ENCODE peak calls at places on chromosomes 4 and X, in five cellular contexts. Y is tibial nerve, N is endothelial cell, W is B cell, S is AG09319. A is an unnamed sample.
A peak's percentile ranks its signal among the peaks of the same experiment; 100 is the strongest.

GRCh38 chr4:42643685-42644084 is 13.2 kb downstream of the ATP8A1 start:
- DNase-seq in Y (no peak), N (no peak), W (peak; percentile 44), S (no peak), A (peak; percentile 40)

GRCh38 chr4:154836513-154836912 is 55.4 kb downstream of the RBM46 start:
- DNase-seq in Y (no peak), N (no peak), W (no peak), S (no peak), A (no peak)

GRCh38 chrX:41781500-41781899 is 57.5 kb downstream of the GPR82 start:
- DNase-seq in Y (no peak), N (peak; percentile 4), W (peak; percentile 37), S (peak; percentile 14), A (peak; percentile 50)

GRCh38 chr4:145093638-145094037 is 4.4 kb downstream of the ANAPC10 start:
- DNase-seq in Y (no peak), N (no peak), W (no peak), S (no peak), A (no peak)

GRCh38 chrX:84188320-84188834 is 378 bp upstream of the RPS6KA6 start:
- DNase-seq in Y (peak; percentile 4), N (peak; percentile 53), W (peak; percentile 53), S (peak; percentile 25), A (peak; percentile 74)

GRCh38 chr4:123342498-123342897 is 54.1 kb upstream of the SPRY1 start:
- DNase-seq in Y (no peak), N (no peak), W (no peak), S (no peak), A (no peak)

GRCh38 chrX:49960061-49960460 is 37.7 kb downstream of the CLCN5 start:
- DNase-seq in Y (no peak), N (no peak), W (no peak), S (no peak), A (no peak)

GRCh38 chr4:5753766-5754528 is 42.9 kb downstream of the EVC start:
- DNase-seq in Y (no peak), N (no peak), W (no peak), S (peak; percentile 57), A (no peak)

GRCh38 chrX:111262086-111262485 is 8.2 kb downstream of the CAPN6 start:
- DNase-seq in Y (no peak), N (no peak), W (no peak), S (no peak), A (no peak)

GRCh38 chr4:107862658-107863057 is 37.9 kb downstream of the SGMS2 start:
- DNase-seq in Y (no peak), N (no peak), W (no peak), S (no peak), A (no peak)

GRCh38 chrX:100341111-100341510 is 69.0 kb downstream of the PCDH19 start:
- DNase-seq in Y (no peak), N (no peak), W (no peak), S (no peak), A (no peak)

GRCh38 chr4:43089730-43090129 is 197.2 kb downstream of the GRXCR1 start:
- DNase-seq in Y (no peak), N (no peak), W (no peak), S (no peak), A (no peak)

GRCh38 chrX:12410523-12410922 is 272.2 kb downstream of the FRMPD4 start:
- DNase-seq in Y (no peak), N (no peak), W (no peak), S (no peak), A (no peak)

GRCh38 chrX:119427024-119427794 is 28.1 kb downstream of the SLC25A43 start:
- DNase-seq in Y (no peak), N (no peak), W (peak; percentile 45), S (no peak), A (peak; percentile 42)

GRCh38 chr4:39480902-39481695 is 22.2 kb downstream of the LIAS start:
- DNase-seq in Y (no peak), N (no peak), W (no peak), S (no peak), A (no peak)

GRCh38 chrX:31931225-31931624 is 859.4 kb upstream of the FTHL17 start:
- DNase-seq in Y (no peak), N (no peak), W (no peak), S (no peak), A (no peak)

GRCh38 chr4:3868841-3869572 is 102.8 kb downstream of the ADRA2C start:
- DNase-seq in Y (no peak), N (no peak), W (no peak), S (no peak), A (no peak)

GRCh38 chr4:74320559-74321118 is 12.4 kb downstream of the EPGN start:
- DNase-seq in Y (no peak), N (peak; percentile 12), W (no peak), S (peak; percentile 12), A (peak; percentile 42)
- TF ChIP-seq CTCF in Y (no peak), N (peak; percentile 11), W (peak; percentile 31), S (peak; percentile 61), A (peak; percentile 52)

DNA sequence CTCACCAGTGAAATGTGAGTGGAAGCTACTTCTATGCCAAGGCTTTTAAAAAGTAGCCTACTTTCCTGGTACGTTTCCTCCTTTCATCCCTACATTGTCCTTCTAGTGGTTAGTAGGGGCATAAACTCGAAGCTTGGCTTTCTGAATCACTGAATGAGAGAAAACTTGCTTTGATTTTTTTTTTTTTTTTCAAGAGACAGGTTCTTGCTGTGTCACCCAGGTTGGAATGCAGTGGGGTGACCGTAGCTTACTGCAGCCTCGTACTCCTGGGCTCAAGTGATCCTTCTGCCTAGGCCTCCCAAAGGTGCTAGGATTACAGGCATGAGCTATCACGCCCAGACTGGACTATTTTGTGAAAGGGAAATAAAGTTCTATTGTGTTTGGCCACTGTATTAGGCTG is 89.1 kb upstream of the IGFBP7 start:
- DNase-seq in Y (no peak), N (no peak), W (no peak), S (no peak), A (no peak)
- TF ChIP-seq CTCF in Y (no peak), N (no peak), W (no peak), S (no peak), A (no peak)

GRCh38 chrX:30637874-30638793 is 15.1 kb upstream of the GK start:
- DNase-seq in Y (no peak), N (no peak), W (no peak), S (no peak), A (no peak)

GRCh38 chrX:30635630-30636029 is 17.6 kb upstream of the GK start:
- DNase-seq in Y (no peak), N (no peak), W (no peak), S (no peak), A (no peak)
- TF ChIP-seq CTCF in Y (no peak), N (peak; percentile 17), W (peak; percentile 27), S (peak; percentile 23), A (peak; percentile 33)

GRCh38 chrX:18206657-18207056 is 14.0 kb downstream of the BEND2 start:
- DNase-seq in Y (no peak), N (no peak), W (no peak), S (no peak), A (no peak)

DNA sequence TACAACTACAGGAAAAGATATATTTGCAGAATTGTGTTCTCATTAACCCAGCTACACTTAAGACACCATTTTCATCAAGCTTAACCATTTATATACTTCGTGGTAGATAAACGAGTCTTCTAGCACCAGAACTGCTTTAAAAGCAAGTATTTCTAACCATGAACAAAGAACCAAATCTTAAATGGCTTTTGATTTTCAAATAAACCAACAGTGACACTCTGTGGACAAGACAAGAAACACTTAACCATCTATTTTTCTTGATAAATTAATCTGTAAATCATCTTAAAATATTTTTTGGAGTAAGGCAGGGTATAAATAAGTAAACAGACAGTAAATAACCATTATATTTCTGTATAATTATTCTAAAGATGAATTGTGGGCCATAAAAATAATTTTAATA is 10.2 kb downstream of the BEND2 start:
- DNase-seq in Y (no peak), N (no peak), W (no peak), S (no peak), A (no peak)
- TF ChIP-seq CTCF in Y (peak; percentile 30), N (no peak), W (no peak), S (no peak), A (no peak)

GRCh38 chr4:82620126-82620525 is 58.3 kb upstream of the TMEM150C start:
- DNase-seq in Y (no peak), N (no peak), W (no peak), S (no peak), A (no peak)

GRCh38 chr4:82621212-82621611 is 59.4 kb upstream of the TMEM150C start:
- DNase-seq in Y (no peak), N (no peak), W (no peak), S (no peak), A (no peak)

GRCh38 chr4:82623284-82623683 is 61.5 kb upstream of the TMEM150C start:
- DNase-seq in Y (no peak), N (no peak), W (no peak), S (no peak), A (no peak)

GRCh38 chr4:82614868-82615449 is 53.2 kb upstream of the TMEM150C start:
- DNase-seq in Y (no peak), N (no peak), W (no peak), S (no peak), A (no peak)

GRCh38 chr4:82618321-82618720 is 56.5 kb upstream of the TMEM150C start:
- DNase-seq in Y (no peak), N (no peak), W (no peak), S (peak; percentile 44), A (no peak)
- TF ChIP-seq CTCF in Y (no peak), N (no peak), W (no peak), S (no peak), A (no peak)

GRCh38 chrX:136162827-136163427 is 15.6 kb downstream of the FHL1 start:
- DNase-seq in Y (no peak), N (peak; percentile 58), W (no peak), S (no peak), A (no peak)
- TF ChIP-seq CTCF in Y (peak; percentile 55), N (no peak), W (peak; percentile 43), S (peak; percentile 80), A (peak; percentile 82)

DNA sequence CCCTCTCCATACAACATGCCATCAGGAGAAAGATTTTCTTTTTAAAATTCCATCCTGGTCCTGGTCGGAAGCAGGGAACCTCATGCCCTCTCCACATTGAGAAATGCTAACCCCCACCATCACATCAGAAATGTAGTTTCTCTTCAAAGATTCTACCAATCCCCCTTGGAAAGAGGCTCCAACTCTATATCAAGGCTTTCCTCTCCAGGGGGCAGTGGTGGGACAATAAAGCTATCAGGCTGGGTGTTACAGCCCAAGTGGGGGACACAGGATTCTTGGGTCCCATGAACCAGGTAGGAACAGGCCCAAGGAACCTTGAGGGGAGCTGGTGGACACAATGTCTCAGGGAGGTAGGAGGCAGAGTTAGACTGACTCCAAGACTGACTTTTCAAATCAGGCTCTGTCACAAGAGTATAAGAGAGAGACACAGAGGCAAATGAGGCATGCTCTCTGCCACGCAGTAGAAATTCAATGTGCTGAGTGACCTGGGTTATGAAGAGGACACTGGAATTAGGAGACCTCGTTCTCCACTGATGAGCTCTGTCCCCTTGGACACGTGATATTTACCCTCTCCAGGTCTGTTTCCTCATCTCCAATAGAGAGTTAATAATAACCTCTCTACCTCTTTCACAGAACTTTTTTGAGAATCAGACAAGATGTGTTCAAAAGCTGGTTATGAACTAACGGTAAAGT is 4.5 kb downstream of the GJB1 start:
- DNase-seq in Y (no peak), N (no peak), W (no peak), S (no peak), A (no peak)
- TF ChIP-seq CTCF in Y (no peak), N (no peak), W (no peak), S (no peak), A (no peak)